ENCODE peak calls at places on chromosomes 5 and 9, in seven cellular contexts. One of them, this sample, is unnamed. For H3K36me3, the result is how much of the 10 kb centered on the place peaks cover.

GRCh38 chr5:51977014-51977413 is 593.8 kb downstream of the ISL1 start:
- DNase-seq in fibroblast of lung: no peak
- DNase-seq in HCT116: no peak
- DNase-seq in GM23248: no peak
- DNase-seq in colonic mucosa: no peak
- DNase-seq in IMR-90: no peak
- DNase-seq in PC-3: peak
- DNase-seq in this sample: no peak

GRCh38 chr5:101212942-101213514 is 309.9 kb upstream of the ST8SIA4 start:
- DNase-seq in IMR-90: no peak
- DNase-seq in fibroblast of lung: no peak
- DNase-seq in GM23248: no peak
- DNase-seq in colonic mucosa: no peak
- DNase-seq in PC-3: no peak
- DNase-seq in HCT116: no peak
- DNase-seq in this sample: peak

GRCh38 chr5:163565931-163566608 is 60.7 kb downstream of the MAT2B start:
- DNase-seq in fibroblast of lung: peak
- DNase-seq in IMR-90: peak
- DNase-seq in GM23248: peak
- DNase-seq in colonic mucosa: peak
- DNase-seq in PC-3: peak
- DNase-seq in HCT116: no peak
- DNase-seq in this sample: peak

GRCh38 chr5:61320860-61321259 is 11.2 kb upstream of the ZSWIM6 start:
- DNase-seq in IMR-90: no peak
- DNase-seq in PC-3: no peak
- DNase-seq in colonic mucosa: no peak
- DNase-seq in HCT116: no peak
- DNase-seq in GM23248: no peak
- DNase-seq in fibroblast of lung: no peak
- DNase-seq in this sample: no peak

GRCh38 chr9:116806075-116806474 is 119.0 kb downstream of the TRIM32 start:
- DNase-seq in HCT116: no peak
- DNase-seq in fibroblast of lung: no peak
- DNase-seq in colonic mucosa: no peak
- DNase-seq in IMR-90: peak
- DNase-seq in PC-3: peak
- DNase-seq in GM23248: peak
- DNase-seq in this sample: peak

GRCh38 chr5:36079200-36079761 is 12.6 kb upstream of the UGT3A2 start:
- DNase-seq in fibroblast of lung: peak
- DNase-seq in IMR-90: peak
- DNase-seq in GM23248: peak
- DNase-seq in colonic mucosa: peak
- DNase-seq in PC-3: peak
- DNase-seq in HCT116: peak
- DNase-seq in this sample: peak

GRCh38 chr5:153660919-153661318 is 170.4 kb downstream of the GRIA1 start:
- DNase-seq in fibroblast of lung: no peak
- DNase-seq in GM23248: peak
- DNase-seq in HCT116: no peak
- DNase-seq in IMR-90: peak
- DNase-seq in colonic mucosa: no peak
- DNase-seq in PC-3: no peak
- DNase-seq in this sample: peak

GRCh38 chr5:115895821-115896220 is 54.1 kb downstream of the AP3S1 start:
- DNase-seq in IMR-90: peak
- DNase-seq in HCT116: no peak
- DNase-seq in fibroblast of lung: peak
- DNase-seq in colonic mucosa: no peak
- DNase-seq in PC-3: peak
- DNase-seq in GM23248: peak
- DNase-seq in this sample: no peak

GRCh38 chr9:128818839-128819715 is 777 bp downstream of the ENDOG start:
- DNase-seq in colonic mucosa: peak
- DNase-seq in IMR-90: no peak
- DNase-seq in HCT116: no peak
- DNase-seq in fibroblast of lung: no peak
- DNase-seq in GM23248: peak
- DNase-seq in PC-3: peak
- DNase-seq in this sample: peak

GRCh38 chr5:34817558-34818351 is 21.2 kb upstream of the TTC23L start:
- DNase-seq in fibroblast of lung: no peak
- DNase-seq in GM23248: peak
- DNase-seq in colonic mucosa: no peak
- DNase-seq in HCT116: no peak
- DNase-seq in PC-3: no peak
- DNase-seq in IMR-90: no peak
- DNase-seq in this sample: no peak

GRCh38 chr5:34818717-34819116 is 20.2 kb upstream of the TTC23L start:
- DNase-seq in GM23248: no peak
- DNase-seq in colonic mucosa: no peak
- DNase-seq in IMR-90: no peak
- DNase-seq in HCT116: no peak
- DNase-seq in fibroblast of lung: no peak
- DNase-seq in PC-3: no peak
- DNase-seq in this sample: no peak

GRCh38 chr5:34811691-34812090 is 27.3 kb upstream of the TTC23L start:
- DNase-seq in colonic mucosa: no peak
- DNase-seq in PC-3: no peak
- DNase-seq in GM23248: no peak
- DNase-seq in fibroblast of lung: no peak
- DNase-seq in HCT116: no peak
- DNase-seq in IMR-90: no peak
- DNase-seq in this sample: no peak

DNA sequence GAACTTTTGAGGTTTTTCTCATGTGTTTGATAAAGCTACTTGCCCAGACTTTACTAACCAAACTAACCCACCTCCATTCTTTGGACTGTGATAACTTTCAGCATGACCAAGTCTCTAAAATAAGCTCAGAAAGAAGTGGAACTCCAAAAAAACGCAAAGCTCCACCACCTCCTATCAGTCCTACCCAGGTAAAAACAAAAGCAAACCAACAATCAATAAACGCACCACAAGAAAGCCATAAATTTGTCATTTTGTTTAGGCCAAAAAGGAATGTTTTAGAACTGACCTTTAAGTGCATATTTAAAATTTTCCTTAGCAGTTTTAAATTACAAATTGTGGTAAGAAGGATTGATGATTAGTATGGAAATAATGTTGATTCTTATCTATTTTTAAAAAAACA is 25.5 kb upstream of the TTC23L start:
- DNase-seq in HCT116: no peak
- DNase-seq in fibroblast of lung: no peak
- DNase-seq in GM23248: no peak
- DNase-seq in colonic mucosa: no peak
- DNase-seq in IMR-90: no peak
- DNase-seq in PC-3: no peak
- DNase-seq in this sample: no peak
- H3K36me3 ChIP-seq in HCT116: under half
- H3K36me3 ChIP-seq in fibroblast of lung: under half
- H3K36me3 ChIP-seq in GM23248: half or more
- H3K36me3 ChIP-seq in colonic mucosa: under half
- H3K36me3 ChIP-seq in IMR-90: under half
- H3K36me3 ChIP-seq in PC-3: under half
- H3K36me3 ChIP-seq in this sample: half or more

GRCh38 chr9:109113239-109113638 is 6.5 kb downstream of the TMEM245 start:
- DNase-seq in fibroblast of lung: no peak
- DNase-seq in IMR-90: no peak
- DNase-seq in PC-3: no peak
- DNase-seq in HCT116: no peak
- DNase-seq in colonic mucosa: no peak
- DNase-seq in GM23248: no peak
- DNase-seq in this sample: no peak

GRCh38 chr9:109107402-109108240 is 12.1 kb downstream of the TMEM245 start:
- DNase-seq in colonic mucosa: no peak
- DNase-seq in fibroblast of lung: peak
- DNase-seq in HCT116: peak
- DNase-seq in IMR-90: peak
- DNase-seq in GM23248: peak
- DNase-seq in PC-3: peak
- DNase-seq in this sample: no peak

GRCh38 chr9:109108318-109108717 is 11.4 kb downstream of the TMEM245 start:
- DNase-seq in PC-3: peak
- DNase-seq in fibroblast of lung: peak
- DNase-seq in GM23248: peak
- DNase-seq in colonic mucosa: no peak
- DNase-seq in IMR-90: peak
- DNase-seq in HCT116: no peak
- DNase-seq in this sample: no peak

GRCh38 chr9:109110326-109111014 is 9.3 kb downstream of the TMEM245 start:
- DNase-seq in IMR-90: peak
- DNase-seq in PC-3: peak
- DNase-seq in colonic mucosa: no peak
- DNase-seq in fibroblast of lung: peak
- DNase-seq in GM23248: peak
- DNase-seq in HCT116: peak
- DNase-seq in this sample: no peak

GRCh38 chr9:109109962-109110325 is 9.8 kb downstream of the TMEM245 start:
- DNase-seq in colonic mucosa: no peak
- DNase-seq in IMR-90: no peak
- DNase-seq in GM23248: no peak
- DNase-seq in fibroblast of lung: no peak
- DNase-seq in HCT116: no peak
- DNase-seq in PC-3: no peak
- DNase-seq in this sample: no peak
- H3K27ac ChIP-seq in colonic mucosa: no peak
- H3K27ac ChIP-seq in IMR-90: no peak
- H3K27ac ChIP-seq in GM23248: peak
- H3K27ac ChIP-seq in fibroblast of lung: peak
- H3K27ac ChIP-seq in HCT116: no peak
- H3K27ac ChIP-seq in PC-3: peak
- H3K27ac ChIP-seq in this sample: no peak

GRCh38 chr5:1507016-1507375 is 16.8 kb downstream of the LPCAT1 start:
- DNase-seq in colonic mucosa: no peak
- DNase-seq in GM23248: no peak
- DNase-seq in HCT116: no peak
- DNase-seq in PC-3: no peak
- DNase-seq in IMR-90: no peak
- DNase-seq in fibroblast of lung: no peak
- DNase-seq in this sample: peak

GRCh38 chr5:1505506-1506241 is 18.1 kb downstream of the LPCAT1 start:
- DNase-seq in IMR-90: no peak
- DNase-seq in fibroblast of lung: no peak
- DNase-seq in colonic mucosa: no peak
- DNase-seq in PC-3: no peak
- DNase-seq in HCT116: no peak
- DNase-seq in GM23248: no peak
- DNase-seq in this sample: no peak

GRCh38 chr5:1507457-1507856 is 16.3 kb downstream of the LPCAT1 start:
- DNase-seq in IMR-90: no peak
- DNase-seq in GM23248: no peak
- DNase-seq in fibroblast of lung: no peak
- DNase-seq in PC-3: no peak
- DNase-seq in HCT116: no peak
- DNase-seq in colonic mucosa: no peak
- DNase-seq in this sample: peak

GRCh38 chr5:1507961-1508678 is 15.6 kb downstream of the LPCAT1 start:
- DNase-seq in PC-3: no peak
- DNase-seq in colonic mucosa: no peak
- DNase-seq in GM23248: no peak
- DNase-seq in HCT116: no peak
- DNase-seq in IMR-90: no peak
- DNase-seq in fibroblast of lung: no peak
- DNase-seq in this sample: peak

DNA sequence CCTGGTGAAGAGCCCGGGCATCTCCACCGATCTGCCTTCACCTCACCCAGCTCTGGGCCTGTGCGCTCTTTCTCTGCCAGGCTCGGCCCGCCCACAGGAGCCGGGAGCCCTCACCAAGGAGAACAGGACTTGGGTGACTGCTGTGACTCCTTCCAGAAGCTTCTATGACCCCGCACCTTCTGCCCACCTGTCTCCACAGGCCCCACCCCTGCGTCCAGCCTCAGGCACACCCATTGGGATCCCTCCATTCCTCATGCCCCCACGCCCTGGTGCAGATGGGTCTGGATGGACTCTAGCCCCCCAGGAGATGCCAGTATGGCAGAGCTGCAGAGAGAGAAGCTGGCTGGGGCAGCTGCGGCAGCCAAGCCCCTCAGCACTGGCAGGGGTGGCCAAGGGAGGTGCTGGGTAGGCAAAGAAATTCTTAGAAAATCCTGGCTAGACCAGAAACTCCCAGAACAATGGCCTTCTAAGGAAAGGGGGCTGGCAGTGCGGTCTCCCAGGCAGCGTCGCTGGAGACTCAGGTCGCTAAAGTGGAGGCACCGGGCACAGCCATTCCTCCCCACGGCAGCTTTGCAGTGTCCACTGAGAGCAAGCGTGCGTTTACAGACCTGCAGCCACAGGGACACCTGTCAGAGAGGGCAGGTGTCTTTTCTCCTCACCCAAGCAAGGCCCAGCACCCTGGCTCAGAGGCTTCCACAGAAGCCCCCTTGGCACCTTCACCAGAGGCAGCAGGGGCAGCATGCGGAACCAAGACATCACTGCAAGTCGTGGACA is 17.3 kb downstream of the LPCAT1 start:
- DNase-seq in GM23248: no peak
- DNase-seq in PC-3: no peak
- DNase-seq in IMR-90: no peak
- DNase-seq in colonic mucosa: no peak
- DNase-seq in HCT116: no peak
- DNase-seq in fibroblast of lung: no peak
- DNase-seq in this sample: no peak
- H3K9ac ChIP-seq in GM23248: no peak
- H3K9ac ChIP-seq in PC-3: no peak
- H3K9ac ChIP-seq in IMR-90: no peak
- H3K9ac ChIP-seq in colonic mucosa: no peak
- H3K9ac ChIP-seq in HCT116: no peak
- H3K9ac ChIP-seq in fibroblast of lung: no peak
- H3K9ac ChIP-seq in this sample: no peak

GRCh38 chr5:154811239-154811638 is 39.2 kb downstream of the FAXDC2 start:
- DNase-seq in colonic mucosa: no peak
- DNase-seq in HCT116: no peak
- DNase-seq in GM23248: no peak
- DNase-seq in IMR-90: no peak
- DNase-seq in PC-3: no peak
- DNase-seq in fibroblast of lung: no peak
- DNase-seq in this sample: no peak
- H3K36me3 ChIP-seq in colonic mucosa: under half
- H3K36me3 ChIP-seq in HCT116: half or more
- H3K36me3 ChIP-seq in GM23248: half or more
- H3K36me3 ChIP-seq in IMR-90: half or more
- H3K36me3 ChIP-seq in PC-3: under half
- H3K36me3 ChIP-seq in fibroblast of lung: under half
- H3K36me3 ChIP-seq in this sample: half or more

DNA sequence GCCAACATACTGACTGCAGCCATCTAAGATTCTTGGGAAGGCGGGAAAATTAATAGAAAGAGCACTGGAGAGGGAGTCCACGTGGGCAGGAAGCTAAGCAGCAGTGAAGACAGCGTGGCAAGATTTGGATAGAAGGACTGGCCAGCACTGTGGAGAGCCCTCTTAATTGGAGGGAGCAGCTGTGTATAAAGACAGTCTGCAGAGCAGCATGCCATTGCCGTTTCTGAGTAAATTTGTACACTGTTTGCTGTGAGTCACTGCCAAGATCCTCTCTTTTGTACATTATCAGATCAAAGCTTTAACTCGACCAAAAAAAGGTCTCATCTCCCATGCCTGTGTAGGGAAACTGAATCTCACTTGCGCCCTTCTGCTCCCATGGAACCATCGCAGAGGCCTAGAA is 45.3 kb downstream of the INSYN2B start:
- DNase-seq in colonic mucosa: no peak
- DNase-seq in IMR-90: peak
- DNase-seq in PC-3: peak
- DNase-seq in HCT116: no peak
- DNase-seq in fibroblast of lung: peak
- DNase-seq in GM23248: peak
- DNase-seq in this sample: no peak
- H3K27ac ChIP-seq in colonic mucosa: no peak
- H3K27ac ChIP-seq in IMR-90: no peak
- H3K27ac ChIP-seq in PC-3: no peak
- H3K27ac ChIP-seq in HCT116: no peak
- H3K27ac ChIP-seq in fibroblast of lung: no peak
- H3K27ac ChIP-seq in GM23248: no peak
- H3K27ac ChIP-seq in this sample: no peak